ENCODE peak calls at places on chromosomes 2 and 18, in four cellular contexts. J is CMK, S is T-cell, Z is H9. Y is an unnamed sample.

GRCh38 chr2:232890896-232891601 is 21.0 kb downstream of the SNORC start:
- DNase-seq in S (no peak), Z (peak), J (no peak), Y (peak)

GRCh38 chr2:43075906-43076585 is 150.4 kb downstream of the ZFP36L2 start:
- DNase-seq in S (no peak), Z (no peak), J (no peak), Y (peak)

GRCh38 chr2:136006658-136007057 is 21.2 kb upstream of the DARS1 start:
- DNase-seq in Z (no peak), J (no peak), S (no peak), Y (peak)

GRCh38 chr2:234273887-234274584 is 222.8 kb downstream of the ARL4C start:
- DNase-seq in S (no peak), J (no peak), Z (no peak), Y (no peak)

GRCh38 chr18:9719421-9719981 is 11.4 kb downstream of the RAB31 start:
- DNase-seq in Z (no peak), J (no peak), S (no peak), Y (peak)

GRCh38 chr18:41075212-41075611 is 879.8 kb upstream of the PIK3C3 start:
- DNase-seq in S (no peak), Z (no peak), J (no peak), Y (peak)

GRCh38 chr18:7565677-7566076 is 1.4 kb upstream of the PTPRM start:
- DNase-seq in J (no peak), Z (no peak), S (no peak), Y (no peak)

GRCh38 chr2:20217041-20217970 is 7.6 kb downstream of the SDC1 start:
- DNase-seq in S (no peak), J (no peak), Z (no peak), Y (peak)

GRCh38 chr2:64753384-64753783 is 99.7 kb upstream of the SERTAD2 start:
- DNase-seq in S (no peak), J (no peak), Z (no peak), Y (peak)

Y was measured in MCF 10A.